ENCODE peak calls at places on chromosomes 3 and 15, in six cellular contexts. N is body of pancreas, Y is fibroblast of pulmonary artery, M is GM12865, Q is H1, L is colonic mucosa. V is an unnamed sample.

GRCh38 chr3:38110314-38111050 is 26.4 kb downstream of the ACAA1 start:
- DNase-seq in N (no peak), Y (no peak), M (no peak), Q (no peak), L (no peak), V (no peak)

GRCh38 chr3:177263615-177264365 is 66.5 kb upstream of the TBL1XR1 start:
- DNase-seq in N (no peak), Y (peak), M (no peak), Q (no peak), L (no peak), V (no peak)

GRCh38 chr15:25967120-25967519 is 104.0 kb upstream of the ATP10A start:
- DNase-seq in N (no peak), Y (no peak), M (no peak), Q (no peak), L (no peak), V (no peak)

GRCh38 chr3:141348848-141349247 is 19.5 kb upstream of the ZBTB38 start:
- DNase-seq in N (no peak), Y (no peak), M (no peak), Q (no peak), L (no peak), V (no peak)

GRCh38 chr15:55990986-55991385 is 2.4 kb downstream of the NEDD4 start:
- DNase-seq in N (no peak), Y (peak), M (no peak), Q (no peak), L (no peak), V (no peak)

GRCh38 chr3:127233371-127233770 is 40.4 kb downstream of the PRR23E start:
- DNase-seq in N (no peak), Y (peak), M (no peak), Q (no peak), L (no peak), V (peak)

GRCh38 chr3:9862391-9863235 is 17.4 kb downstream of the CIDEC start:
- DNase-seq in N (peak), Y (peak), M (no peak), Q (peak), L (peak), V (no peak)

GRCh38 chr3:65677486-65677885 is 361.2 kb downstream of the MAGI1 start:
- DNase-seq in N (no peak), Y (no peak), M (no peak), Q (no peak), L (no peak), V (no peak)

GRCh38 chr15:25176991-25177954 is 222.5 kb downstream of the SNRPN start:
- DNase-seq in N (peak), Y (no peak), M (no peak), Q (peak), L (peak), V (no peak)

GRCh38 chr3:13294442-13295351 is 125.4 kb downstream of the NUP210 start:
- DNase-seq in N (no peak), Y (no peak), M (no peak), Q (no peak), L (no peak), V (no peak)

GRCh38 chr15:97849183-97849582 is 111.3 kb upstream of the ARRDC4 start:
- DNase-seq in N (no peak), Y (no peak), M (no peak), Q (no peak), L (no peak), V (no peak)

GRCh38 chr15:93213281-93213680 is 124.3 kb upstream of the RGMA start:
- DNase-seq in N (no peak), Y (no peak), M (no peak), Q (peak), L (no peak), V (no peak)

GRCh38 chr3:11206316-11206715 is 52.0 kb downstream of the HRH1 start:
- DNase-seq in N (no peak), Y (no peak), M (no peak), Q (no peak), L (no peak), V (no peak)

GRCh38 chr3:112602217-112602838 is 38.6 kb downstream of the CCDC80 start:
- DNase-seq in N (no peak), Y (no peak), M (peak), Q (no peak), L (no peak), V (no peak)

GRCh38 chr3:195388380-195388779 is 54.4 kb downstream of the ACAP2 start:
- DNase-seq in N (no peak), Y (no peak), M (no peak), Q (no peak), L (peak), V (peak)

GRCh38 chr15:58228708-58229107 is 90.5 kb downstream of the AQP9 start:
- DNase-seq in N (no peak), Y (peak), M (no peak), Q (no peak), L (no peak), V (no peak)

GRCh38 chr3:169613053-169613803 is 50.3 kb downstream of the MECOM start:
- DNase-seq in N (peak), Y (no peak), M (no peak), Q (no peak), L (no peak), V (no peak)

GRCh38 chr15:93982226-93982641 is 249.1 kb upstream of the MCTP2 start:
- DNase-seq in N (no peak), Y (no peak), M (no peak), Q (no peak), L (no peak), V (no peak)

GRCh38 chr3:151008699-151009098 is 36.2 kb upstream of the CLRN1 start:
- DNase-seq in N (no peak), Y (peak), M (no peak), Q (no peak), L (no peak), V (peak)

GRCh38 chr15:59345326-59345725 is 27.3 kb downstream of the MYO1E start:
- DNase-seq in N (no peak), Y (no peak), M (no peak), Q (no peak), L (no peak), V (no peak)

GRCh38 chr15:93028111-93028631 is 60.8 kb downstream of the RGMA start:
- DNase-seq in N (no peak), Y (peak), M (no peak), Q (no peak), L (no peak), V (no peak)

GRCh38 chr3:73773228-73773627 is 148.5 kb upstream of the PDZRN3 start:
- DNase-seq in N (no peak), Y (no peak), M (no peak), Q (no peak), L (no peak), V (no peak)

GRCh38 chr15:67521770-67522568 is 1.0 kb downstream of the C15orf61 start:
- DNase-seq in N (peak), Y (peak), M (no peak), Q (no peak), L (no peak), V (peak)

GRCh38 chr3:181521831-181522230 is 189.9 kb upstream of the SOX2 start:
- DNase-seq in N (no peak), Y (no peak), M (no peak), Q (no peak), L (no peak), V (no peak)

GRCh38 chr3:134640872-134641470 is 9.9 kb downstream of the KY start:
- DNase-seq in N (no peak), Y (peak), M (peak), Q (peak), L (peak), V (no peak)

GRCh38 chr15:77830041-77830440 is 197.3 kb upstream of the LINGO1 start:
- DNase-seq in N (no peak), Y (peak), M (no peak), Q (no peak), L (no peak), V (no peak)

GRCh38 chr3:177478170-177478859 is 281.0 kb upstream of the TBL1XR1 start:
- DNase-seq in N (peak), Y (peak), M (no peak), Q (no peak), L (no peak), V (peak)

GRCh38 chr3:188185717-188186236 is 31.8 kb downstream of the LPP start:
- DNase-seq in N (peak), Y (no peak), M (no peak), Q (no peak), L (peak), V (no peak)

GRCh38 chr15:66153549-66154415 is 99.8 kb downstream of the MEGF11 start:
- DNase-seq in N (no peak), Y (no peak), M (peak), Q (no peak), L (no peak), V (no peak)

GRCh38 chr15:84588053-84588874 is 12.5 kb upstream of the ZSCAN2 start:
- DNase-seq in N (peak), Y (peak), M (peak), Q (peak), L (peak), V (peak)

GRCh38 chr3:13221491-13221890 is 148.3 kb upstream of the IQSEC1 start:
- DNase-seq in N (no peak), Y (no peak), M (no peak), Q (no peak), L (no peak), V (no peak)

GRCh38 chr3:197485143-197485542 is 70.6 kb downstream of the BDH1 start:
- DNase-seq in N (no peak), Y (no peak), M (no peak), Q (no peak), L (no peak), V (no peak)

GRCh38 chr3:14307953-14308352 is 94.5 kb upstream of the SLC6A6 start:
- DNase-seq in N (no peak), Y (no peak), M (no peak), Q (no peak), L (no peak), V (no peak)

GRCh38 chr3:14311722-14312121 is 90.7 kb upstream of the SLC6A6 start:
- DNase-seq in N (no peak), Y (no peak), M (no peak), Q (no peak), L (no peak), V (no peak)

GRCh38 chr3:14317057-14317553 is 85.3 kb upstream of the SLC6A6 start:
- DNase-seq in N (no peak), Y (no peak), M (no peak), Q (no peak), L (no peak), V (no peak)

DNA sequence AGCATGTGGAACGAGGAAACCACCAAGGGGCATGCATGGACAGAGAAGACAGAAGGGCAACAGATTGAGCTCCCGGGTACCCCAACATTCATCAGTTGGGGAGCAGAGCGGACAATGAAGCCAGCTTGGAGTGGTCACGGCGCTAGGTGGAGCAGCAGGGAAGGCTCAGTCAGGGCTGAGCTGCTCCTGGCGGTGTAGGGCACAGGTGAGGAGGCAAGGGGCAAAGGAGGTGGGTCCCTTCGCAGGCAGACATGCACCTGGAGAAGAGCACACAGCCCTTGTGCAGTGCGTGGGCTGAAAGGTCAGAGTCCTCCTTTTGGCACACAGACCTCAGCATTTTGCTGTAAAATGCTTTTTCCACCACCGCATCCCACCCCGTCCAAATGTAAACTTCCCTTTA is 90.0 kb upstream of the SLC6A6 start:
- DNase-seq in N (no peak), Y (no peak), M (no peak), Q (no peak), L (no peak), V (no peak)
- TF ChIP-seq CTCF in N (no peak), Y (no peak), M (no peak), Q (no peak), L (no peak), V (no peak)

GRCh38 chr3:143648708-143649107 is 199.6 kb downstream of the SLC9A9 start:
- DNase-seq in N (no peak), Y (no peak), M (no peak), Q (peak), L (no peak), V (no peak)
- TF ChIP-seq CTCF in N (no peak), Y (peak), M (peak), Q (peak), L (no peak), V (peak)

GRCh38 chr15:90340345-90340744 is 11.7 kb upstream of the ZNF774 start:
- DNase-seq in N (peak), Y (no peak), M (peak), Q (peak), L (peak), V (no peak)
- TF ChIP-seq CTCF in N (no peak), Y (no peak), M (no peak), Q (peak), L (no peak), V (no peak)

GRCh38 chr3:52238193-52238760 is 681 bp downstream of the TWF2 start:
- DNase-seq in N (peak), Y (no peak), M (no peak), Q (peak), L (no peak), V (no peak)

GRCh38 chr3:52240886-52241244 is 1.9 kb upstream of the TWF2 start:
- DNase-seq in N (no peak), Y (no peak), M (no peak), Q (no peak), L (no peak), V (no peak)

GRCh38 chr3:52237659-52238172 is 1.2 kb downstream of the TWF2 start:
- DNase-seq in N (peak), Y (peak), M (no peak), Q (peak), L (peak), V (peak)

GRCh38 chr3:52240059-52240885 is 1.3 kb upstream of the TWF2 start:
- DNase-seq in N (peak), Y (peak), M (peak), Q (no peak), L (peak), V (peak)

DNA sequence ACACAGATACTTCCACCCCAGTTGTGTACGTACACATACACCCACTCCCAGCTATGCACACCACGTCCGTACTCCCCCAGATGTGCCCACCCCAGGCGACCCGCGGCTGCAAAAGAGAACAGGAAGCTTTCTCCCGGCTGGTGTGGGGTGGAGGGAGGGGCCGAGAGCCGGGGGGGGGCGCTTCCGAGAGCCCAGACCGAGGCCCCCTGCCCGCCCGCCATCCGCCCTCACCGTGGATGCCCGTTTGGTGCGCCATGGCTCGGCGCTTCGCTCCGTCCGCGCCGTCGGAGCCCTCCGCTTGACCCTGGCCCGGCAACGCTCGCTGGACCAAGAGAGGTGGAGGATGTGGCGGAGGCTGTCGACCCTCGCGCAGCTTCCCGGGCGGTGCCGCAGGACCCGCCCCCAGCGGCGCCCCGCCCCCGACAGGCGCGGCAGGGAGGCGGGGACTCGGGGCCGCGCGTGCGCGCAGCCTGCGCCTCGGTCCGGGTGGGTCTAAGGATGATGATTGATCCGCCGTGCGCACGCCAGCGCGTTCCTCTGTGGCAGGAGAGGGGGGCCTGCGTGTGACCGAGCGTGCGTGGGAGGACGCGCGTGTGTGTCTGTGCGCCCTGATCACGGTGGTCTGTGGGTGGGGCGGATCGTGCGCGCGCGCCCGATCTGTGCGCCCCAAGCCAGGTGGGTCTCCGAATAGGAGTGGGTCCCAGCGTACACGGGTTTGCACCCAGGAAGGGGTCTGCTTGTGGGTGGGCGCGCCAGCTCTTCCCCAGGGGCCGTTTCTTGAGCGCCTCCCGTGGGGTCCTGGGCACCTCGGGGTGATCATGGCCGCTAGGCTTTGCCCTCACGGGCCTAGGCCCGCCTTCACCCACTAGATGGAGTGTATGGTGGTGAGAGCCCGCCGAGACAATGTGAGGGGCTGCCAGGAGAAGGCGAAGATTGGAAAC is at the start of gene TWF2:
- DNase-seq in N (peak), Y (peak), M (peak), Q (peak), L (peak), V (no peak)
- TF ChIP-seq CTCF in N (peak), Y (peak), M (peak), Q (peak), L (peak), V (peak)

DNA sequence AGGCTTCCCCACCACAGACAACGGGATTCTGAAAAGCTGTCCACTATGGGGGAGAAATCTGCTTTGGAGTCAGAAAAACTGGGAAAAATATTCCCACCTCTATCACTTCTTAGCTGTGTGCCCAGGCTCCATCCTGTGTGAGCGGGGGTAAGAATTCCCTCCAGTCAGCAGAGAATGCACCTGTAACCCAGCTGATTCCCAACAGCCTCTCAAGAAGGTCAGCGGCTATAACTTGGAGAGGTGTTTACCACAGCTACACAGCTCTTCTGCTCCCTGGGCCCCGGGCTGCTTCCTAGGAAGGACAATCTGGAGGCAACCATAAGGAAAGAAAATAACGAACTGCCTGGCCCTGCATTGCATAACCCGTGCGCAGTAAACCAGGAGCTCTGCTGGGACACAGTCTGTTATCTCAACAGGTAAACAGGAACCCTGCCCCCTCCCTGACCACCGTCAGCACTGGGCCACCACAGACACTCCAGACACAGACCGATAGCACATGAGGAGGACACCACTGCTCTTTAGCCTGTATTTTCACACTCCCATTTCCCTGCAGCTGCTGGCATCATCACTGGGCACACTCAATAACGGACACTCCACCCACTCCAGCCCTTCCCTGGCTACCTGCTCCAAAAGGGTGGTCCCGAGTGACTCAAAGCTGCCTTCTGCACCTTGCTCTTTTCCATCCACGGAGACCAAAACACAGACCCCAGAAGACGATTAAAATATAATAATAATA is 2.1 kb downstream of the RAB43 start:
- DNase-seq in N (peak), Y (no peak), M (no peak), Q (no peak), L (peak), V (no peak)
- TF ChIP-seq CTCF in N (no peak), Y (no peak), M (no peak), Q (no peak), L (no peak), V (no peak)